ENCODE peak calls at places on chromosomes 13 and 19, in nine cellular contexts. One of them, this sample, is unnamed.

GRCh38 chr19:42255766-42256750 is 1.1 kb upstream of the ERF start:
- DNase-seq in GM12891: no peak
- DNase-seq in NCI-H345: no peak
- DNase-seq in SK-N-DZ: peak; percentile 72
- DNase-seq in effector CD4-positive, alpha-beta T cell: no peak
- DNase-seq in stimulated activated CD4-positive, alpha-beta T cell treated with anti-CD3 and anti-CD28 coated beads, Interleukin-4, amount 100 ng/mL, for 48 hours: no peak
- DNase-seq in activated CD4-positive, alpha-beta T cell treated with anti-CD3 and anti-CD28 coated beads, Interleukin-2, amount 50 U/mL, for 24 hours: no peak
- DNase-seq in CD4-positive, alpha-beta memory T cell: no peak
- DNase-seq in progenitor cell of endocrine pancreas: no peak
- DNase-seq in this sample: peak; percentile 67

GRCh38 chr19:11973020-11973810 is 8.4 kb downstream of the ZNF763 start:
- DNase-seq in GM12891: no peak
- DNase-seq in NCI-H345: no peak
- DNase-seq in SK-N-DZ: no peak
- DNase-seq in effector CD4-positive, alpha-beta T cell: no peak
- DNase-seq in stimulated activated CD4-positive, alpha-beta T cell treated with anti-CD3 and anti-CD28 coated beads, Interleukin-4, amount 100 ng/mL, for 48 hours: no peak
- DNase-seq in activated CD4-positive, alpha-beta T cell treated with anti-CD3 and anti-CD28 coated beads, Interleukin-2, amount 50 U/mL, for 24 hours: no peak
- DNase-seq in CD4-positive, alpha-beta memory T cell: no peak
- DNase-seq in progenitor cell of endocrine pancreas: no peak
- DNase-seq in this sample: no peak

GRCh38 chr13:96020155-96020575 is 33.0 kb downstream of the UGGT2 start:
- DNase-seq in GM12891: peak; percentile 5
- DNase-seq in NCI-H345: peak; percentile 75
- DNase-seq in SK-N-DZ: peak; percentile 72
- DNase-seq in effector CD4-positive, alpha-beta T cell: no peak
- DNase-seq in stimulated activated CD4-positive, alpha-beta T cell treated with anti-CD3 and anti-CD28 coated beads, Interleukin-4, amount 100 ng/mL, for 48 hours: no peak
- DNase-seq in activated CD4-positive, alpha-beta T cell treated with anti-CD3 and anti-CD28 coated beads, Interleukin-2, amount 50 U/mL, for 24 hours: no peak
- DNase-seq in CD4-positive, alpha-beta memory T cell: no peak
- DNase-seq in progenitor cell of endocrine pancreas: no peak
- DNase-seq in this sample: peak; percentile 70

GRCh38 chr19:23385404-23385803 is 9.9 kb downstream of the ZNF91 start:
- DNase-seq in GM12891: no peak
- DNase-seq in NCI-H345: no peak
- DNase-seq in SK-N-DZ: no peak
- DNase-seq in effector CD4-positive, alpha-beta T cell: no peak
- DNase-seq in stimulated activated CD4-positive, alpha-beta T cell treated with anti-CD3 and anti-CD28 coated beads, Interleukin-4, amount 100 ng/mL, for 48 hours: no peak
- DNase-seq in activated CD4-positive, alpha-beta T cell treated with anti-CD3 and anti-CD28 coated beads, Interleukin-2, amount 50 U/mL, for 24 hours: no peak
- DNase-seq in CD4-positive, alpha-beta memory T cell: no peak
- DNase-seq in progenitor cell of endocrine pancreas: no peak
- DNase-seq in this sample: no peak

GRCh38 chr13:77047649-77048343 is 20.8 kb upstream of the FBXL3 start:
- DNase-seq in GM12891: no peak
- DNase-seq in NCI-H345: no peak
- DNase-seq in SK-N-DZ: no peak
- DNase-seq in effector CD4-positive, alpha-beta T cell: no peak
- DNase-seq in stimulated activated CD4-positive, alpha-beta T cell treated with anti-CD3 and anti-CD28 coated beads, Interleukin-4, amount 100 ng/mL, for 48 hours: no peak
- DNase-seq in activated CD4-positive, alpha-beta T cell treated with anti-CD3 and anti-CD28 coated beads, Interleukin-2, amount 50 U/mL, for 24 hours: no peak
- DNase-seq in CD4-positive, alpha-beta memory T cell: no peak
- DNase-seq in progenitor cell of endocrine pancreas: no peak
- DNase-seq in this sample: peak; percentile 62

GRCh38 chr13:63085851-63086250 is 1670.2 kb upstream of the PCDH20 start:
- DNase-seq in GM12891: no peak
- DNase-seq in NCI-H345: no peak
- DNase-seq in SK-N-DZ: no peak
- DNase-seq in effector CD4-positive, alpha-beta T cell: no peak
- DNase-seq in stimulated activated CD4-positive, alpha-beta T cell treated with anti-CD3 and anti-CD28 coated beads, Interleukin-4, amount 100 ng/mL, for 48 hours: no peak
- DNase-seq in activated CD4-positive, alpha-beta T cell treated with anti-CD3 and anti-CD28 coated beads, Interleukin-2, amount 50 U/mL, for 24 hours: no peak
- DNase-seq in CD4-positive, alpha-beta memory T cell: no peak
- DNase-seq in progenitor cell of endocrine pancreas: no peak
- DNase-seq in this sample: no peak

GRCh38 chr13:65453982-65454381 is 1776.2 kb downstream of the PCDH9 start:
- DNase-seq in GM12891: no peak
- DNase-seq in NCI-H345: no peak
- DNase-seq in SK-N-DZ: no peak
- DNase-seq in effector CD4-positive, alpha-beta T cell: no peak
- DNase-seq in stimulated activated CD4-positive, alpha-beta T cell treated with anti-CD3 and anti-CD28 coated beads, Interleukin-4, amount 100 ng/mL, for 48 hours: no peak
- DNase-seq in activated CD4-positive, alpha-beta T cell treated with anti-CD3 and anti-CD28 coated beads, Interleukin-2, amount 50 U/mL, for 24 hours: no peak
- DNase-seq in CD4-positive, alpha-beta memory T cell: no peak
- DNase-seq in progenitor cell of endocrine pancreas: no peak
- DNase-seq in this sample: no peak

GRCh38 chr19:46745030-46745429 is 827 bp upstream of the FKRP start:
- DNase-seq in GM12891: no peak
- DNase-seq in NCI-H345: no peak
- DNase-seq in SK-N-DZ: no peak
- DNase-seq in effector CD4-positive, alpha-beta T cell: no peak
- DNase-seq in stimulated activated CD4-positive, alpha-beta T cell treated with anti-CD3 and anti-CD28 coated beads, Interleukin-4, amount 100 ng/mL, for 48 hours: no peak
- DNase-seq in activated CD4-positive, alpha-beta T cell treated with anti-CD3 and anti-CD28 coated beads, Interleukin-2, amount 50 U/mL, for 24 hours: no peak
- DNase-seq in CD4-positive, alpha-beta memory T cell: no peak
- DNase-seq in progenitor cell of endocrine pancreas: no peak
- DNase-seq in this sample: no peak

GRCh38 chr13:79434578-79434977 is 28.5 kb upstream of the RBM26 start:
- DNase-seq in GM12891: no peak
- DNase-seq in NCI-H345: no peak
- DNase-seq in SK-N-DZ: no peak
- DNase-seq in effector CD4-positive, alpha-beta T cell: no peak
- DNase-seq in stimulated activated CD4-positive, alpha-beta T cell treated with anti-CD3 and anti-CD28 coated beads, Interleukin-4, amount 100 ng/mL, for 48 hours: no peak
- DNase-seq in activated CD4-positive, alpha-beta T cell treated with anti-CD3 and anti-CD28 coated beads, Interleukin-2, amount 50 U/mL, for 24 hours: no peak
- DNase-seq in CD4-positive, alpha-beta memory T cell: no peak
- DNase-seq in progenitor cell of endocrine pancreas: no peak
- DNase-seq in this sample: no peak

GRCh38 chr19:3942790-3943409 is 10.0 kb downstream of the NMRK2 start:
- DNase-seq in GM12891: no peak
- DNase-seq in NCI-H345: no peak
- DNase-seq in SK-N-DZ: no peak
- DNase-seq in effector CD4-positive, alpha-beta T cell: no peak
- DNase-seq in stimulated activated CD4-positive, alpha-beta T cell treated with anti-CD3 and anti-CD28 coated beads, Interleukin-4, amount 100 ng/mL, for 48 hours: no peak
- DNase-seq in activated CD4-positive, alpha-beta T cell treated with anti-CD3 and anti-CD28 coated beads, Interleukin-2, amount 50 U/mL, for 24 hours: no peak
- DNase-seq in CD4-positive, alpha-beta memory T cell: no peak
- DNase-seq in progenitor cell of endocrine pancreas: no peak
- DNase-seq in this sample: no peak

GRCh38 chr19:12786149-12786870 is 5.0 kb upstream of the JUNB start:
- DNase-seq in GM12891: no peak
- DNase-seq in NCI-H345: no peak
- DNase-seq in SK-N-DZ: no peak
- DNase-seq in effector CD4-positive, alpha-beta T cell: no peak
- DNase-seq in stimulated activated CD4-positive, alpha-beta T cell treated with anti-CD3 and anti-CD28 coated beads, Interleukin-4, amount 100 ng/mL, for 48 hours: no peak
- DNase-seq in activated CD4-positive, alpha-beta T cell treated with anti-CD3 and anti-CD28 coated beads, Interleukin-2, amount 50 U/mL, for 24 hours: no peak
- DNase-seq in CD4-positive, alpha-beta memory T cell: no peak
- DNase-seq in progenitor cell of endocrine pancreas: no peak
- DNase-seq in this sample: no peak

GRCh38 chr13:113935523-113935922 is 38.4 kb downstream of the C13orf46 start:
- DNase-seq in GM12891: no peak
- DNase-seq in NCI-H345: peak; percentile 49
- DNase-seq in SK-N-DZ: no peak
- DNase-seq in effector CD4-positive, alpha-beta T cell: no peak
- DNase-seq in stimulated activated CD4-positive, alpha-beta T cell treated with anti-CD3 and anti-CD28 coated beads, Interleukin-4, amount 100 ng/mL, for 48 hours: no peak
- DNase-seq in activated CD4-positive, alpha-beta T cell treated with anti-CD3 and anti-CD28 coated beads, Interleukin-2, amount 50 U/mL, for 24 hours: no peak
- DNase-seq in CD4-positive, alpha-beta memory T cell: no peak
- DNase-seq in progenitor cell of endocrine pancreas: no peak
- DNase-seq in this sample: no peak

GRCh38 chr19:39166571-39167391 is 30.0 kb upstream of the NCCRP1 start:
- DNase-seq in GM12891: no peak
- DNase-seq in NCI-H345: peak; percentile 94
- DNase-seq in SK-N-DZ: no peak
- DNase-seq in effector CD4-positive, alpha-beta T cell: no peak
- DNase-seq in stimulated activated CD4-positive, alpha-beta T cell treated with anti-CD3 and anti-CD28 coated beads, Interleukin-4, amount 100 ng/mL, for 48 hours: no peak
- DNase-seq in activated CD4-positive, alpha-beta T cell treated with anti-CD3 and anti-CD28 coated beads, Interleukin-2, amount 50 U/mL, for 24 hours: no peak
- DNase-seq in CD4-positive, alpha-beta memory T cell: no peak
- DNase-seq in progenitor cell of endocrine pancreas: no peak
- DNase-seq in this sample: no peak

GRCh38 chr19:18591735-18592385 is 3.3 kb downstream of the REX1BD start:
- DNase-seq in GM12891: no peak
- DNase-seq in NCI-H345: no peak
- DNase-seq in SK-N-DZ: no peak
- DNase-seq in effector CD4-positive, alpha-beta T cell: no peak
- DNase-seq in stimulated activated CD4-positive, alpha-beta T cell treated with anti-CD3 and anti-CD28 coated beads, Interleukin-4, amount 100 ng/mL, for 48 hours: no peak
- DNase-seq in activated CD4-positive, alpha-beta T cell treated with anti-CD3 and anti-CD28 coated beads, Interleukin-2, amount 50 U/mL, for 24 hours: no peak
- DNase-seq in CD4-positive, alpha-beta memory T cell: no peak
- DNase-seq in progenitor cell of endocrine pancreas: no peak
- DNase-seq in this sample: no peak

GRCh38 chr19:18698321-18699167 is 15.1 kb downstream of the CRTC1 start:
- DNase-seq in GM12891: no peak
- DNase-seq in NCI-H345: peak; percentile 12
- DNase-seq in SK-N-DZ: no peak
- DNase-seq in effector CD4-positive, alpha-beta T cell: no peak
- DNase-seq in stimulated activated CD4-positive, alpha-beta T cell treated with anti-CD3 and anti-CD28 coated beads, Interleukin-4, amount 100 ng/mL, for 48 hours: no peak
- DNase-seq in activated CD4-positive, alpha-beta T cell treated with anti-CD3 and anti-CD28 coated beads, Interleukin-2, amount 50 U/mL, for 24 hours: no peak
- DNase-seq in CD4-positive, alpha-beta memory T cell: no peak
- DNase-seq in progenitor cell of endocrine pancreas: no peak
- DNase-seq in this sample: no peak

GRCh38 chr19:44706506-44707236 is 7.7 kb downstream of the CEACAM16 start:
- DNase-seq in GM12891: no peak
- DNase-seq in NCI-H345: no peak
- DNase-seq in SK-N-DZ: no peak
- DNase-seq in effector CD4-positive, alpha-beta T cell: no peak
- DNase-seq in stimulated activated CD4-positive, alpha-beta T cell treated with anti-CD3 and anti-CD28 coated beads, Interleukin-4, amount 100 ng/mL, for 48 hours: no peak
- DNase-seq in activated CD4-positive, alpha-beta T cell treated with anti-CD3 and anti-CD28 coated beads, Interleukin-2, amount 50 U/mL, for 24 hours: no peak
- DNase-seq in CD4-positive, alpha-beta memory T cell: no peak
- DNase-seq in progenitor cell of endocrine pancreas: no peak
- DNase-seq in this sample: no peak

GRCh38 chr19:18203408-18203862 is 407 bp downstream of the RAB3A start:
- DNase-seq in GM12891: no peak
- DNase-seq in NCI-H345: peak; percentile 42
- DNase-seq in SK-N-DZ: no peak
- DNase-seq in effector CD4-positive, alpha-beta T cell: no peak
- DNase-seq in stimulated activated CD4-positive, alpha-beta T cell treated with anti-CD3 and anti-CD28 coated beads, Interleukin-4, amount 100 ng/mL, for 48 hours: no peak
- DNase-seq in activated CD4-positive, alpha-beta T cell treated with anti-CD3 and anti-CD28 coated beads, Interleukin-2, amount 50 U/mL, for 24 hours: no peak
- DNase-seq in CD4-positive, alpha-beta memory T cell: no peak
- DNase-seq in progenitor cell of endocrine pancreas: no peak
- DNase-seq in this sample: no peak

GRCh38 chr19:49861541-49862410 is 5.6 kb downstream of the PNKP start:
- DNase-seq in GM12891: no peak
- DNase-seq in NCI-H345: no peak
- DNase-seq in SK-N-DZ: no peak
- DNase-seq in effector CD4-positive, alpha-beta T cell: no peak
- DNase-seq in stimulated activated CD4-positive, alpha-beta T cell treated with anti-CD3 and anti-CD28 coated beads, Interleukin-4, amount 100 ng/mL, for 48 hours: no peak
- DNase-seq in activated CD4-positive, alpha-beta T cell treated with anti-CD3 and anti-CD28 coated beads, Interleukin-2, amount 50 U/mL, for 24 hours: no peak
- DNase-seq in CD4-positive, alpha-beta memory T cell: no peak
- DNase-seq in progenitor cell of endocrine pancreas: no peak
- DNase-seq in this sample: no peak

GRCh38 chr19:12984143-12984627 is 11.1 kb upstream of the NFIX start:
- DNase-seq in GM12891: no peak
- DNase-seq in NCI-H345: no peak
- DNase-seq in SK-N-DZ: no peak
- DNase-seq in effector CD4-positive, alpha-beta T cell: no peak
- DNase-seq in stimulated activated CD4-positive, alpha-beta T cell treated with anti-CD3 and anti-CD28 coated beads, Interleukin-4, amount 100 ng/mL, for 48 hours: no peak
- DNase-seq in activated CD4-positive, alpha-beta T cell treated with anti-CD3 and anti-CD28 coated beads, Interleukin-2, amount 50 U/mL, for 24 hours: no peak
- DNase-seq in CD4-positive, alpha-beta memory T cell: no peak
- DNase-seq in progenitor cell of endocrine pancreas: no peak
- DNase-seq in this sample: no peak

GRCh38 chr13:69319659-69320058 is 788.0 kb upstream of the ATXN8OS start:
- DNase-seq in GM12891: no peak
- DNase-seq in NCI-H345: no peak
- DNase-seq in SK-N-DZ: no peak
- DNase-seq in effector CD4-positive, alpha-beta T cell: no peak
- DNase-seq in stimulated activated CD4-positive, alpha-beta T cell treated with anti-CD3 and anti-CD28 coated beads, Interleukin-4, amount 100 ng/mL, for 48 hours: no peak
- DNase-seq in activated CD4-positive, alpha-beta T cell treated with anti-CD3 and anti-CD28 coated beads, Interleukin-2, amount 50 U/mL, for 24 hours: no peak
- DNase-seq in CD4-positive, alpha-beta memory T cell: no peak
- DNase-seq in progenitor cell of endocrine pancreas: no peak
- DNase-seq in this sample: no peak

GRCh38 chr13:24306632-24307031 is 2.7 kb upstream of the C1QTNF9 start:
- DNase-seq in GM12891: no peak
- DNase-seq in NCI-H345: no peak
- DNase-seq in SK-N-DZ: no peak
- DNase-seq in effector CD4-positive, alpha-beta T cell: no peak
- DNase-seq in stimulated activated CD4-positive, alpha-beta T cell treated with anti-CD3 and anti-CD28 coated beads, Interleukin-4, amount 100 ng/mL, for 48 hours: no peak
- DNase-seq in activated CD4-positive, alpha-beta T cell treated with anti-CD3 and anti-CD28 coated beads, Interleukin-2, amount 50 U/mL, for 24 hours: no peak
- DNase-seq in CD4-positive, alpha-beta memory T cell: no peak
- DNase-seq in progenitor cell of endocrine pancreas: no peak
- DNase-seq in this sample: no peak

GRCh38 chr13:43663474-43664090 is 123.2 kb downstream of the ENOX1 start:
- DNase-seq in GM12891: no peak
- DNase-seq in NCI-H345: no peak
- DNase-seq in SK-N-DZ: no peak
- DNase-seq in effector CD4-positive, alpha-beta T cell: no peak
- DNase-seq in stimulated activated CD4-positive, alpha-beta T cell treated with anti-CD3 and anti-CD28 coated beads, Interleukin-4, amount 100 ng/mL, for 48 hours: no peak
- DNase-seq in activated CD4-positive, alpha-beta T cell treated with anti-CD3 and anti-CD28 coated beads, Interleukin-2, amount 50 U/mL, for 24 hours: no peak
- DNase-seq in CD4-positive, alpha-beta memory T cell: no peak
- DNase-seq in progenitor cell of endocrine pancreas: no peak
- DNase-seq in this sample: no peak

GRCh38 chr13:28573595-28574373 is 78.9 kb upstream of the FLT1 start:
- DNase-seq in GM12891: no peak
- DNase-seq in NCI-H345: no peak
- DNase-seq in SK-N-DZ: no peak
- DNase-seq in effector CD4-positive, alpha-beta T cell: no peak
- DNase-seq in stimulated activated CD4-positive, alpha-beta T cell treated with anti-CD3 and anti-CD28 coated beads, Interleukin-4, amount 100 ng/mL, for 48 hours: no peak
- DNase-seq in activated CD4-positive, alpha-beta T cell treated with anti-CD3 and anti-CD28 coated beads, Interleukin-2, amount 50 U/mL, for 24 hours: no peak
- DNase-seq in CD4-positive, alpha-beta memory T cell: no peak
- DNase-seq in progenitor cell of endocrine pancreas: no peak
- DNase-seq in this sample: no peak

GRCh38 chr13:113921763-113922162 is 52.1 kb downstream of the C13orf46 start:
- DNase-seq in GM12891: no peak
- DNase-seq in NCI-H345: no peak
- DNase-seq in SK-N-DZ: no peak
- DNase-seq in effector CD4-positive, alpha-beta T cell: no peak
- DNase-seq in stimulated activated CD4-positive, alpha-beta T cell treated with anti-CD3 and anti-CD28 coated beads, Interleukin-4, amount 100 ng/mL, for 48 hours: no peak
- DNase-seq in activated CD4-positive, alpha-beta T cell treated with anti-CD3 and anti-CD28 coated beads, Interleukin-2, amount 50 U/mL, for 24 hours: no peak
- DNase-seq in CD4-positive, alpha-beta memory T cell: no peak
- DNase-seq in progenitor cell of endocrine pancreas: no peak
- DNase-seq in this sample: no peak

GRCh38 chr13:46495647-46496046 is 57.3 kb upstream of the LRCH1 start:
- DNase-seq in GM12891: no peak
- DNase-seq in NCI-H345: no peak
- DNase-seq in SK-N-DZ: no peak
- DNase-seq in effector CD4-positive, alpha-beta T cell: no peak
- DNase-seq in stimulated activated CD4-positive, alpha-beta T cell treated with anti-CD3 and anti-CD28 coated beads, Interleukin-4, amount 100 ng/mL, for 48 hours: no peak
- DNase-seq in activated CD4-positive, alpha-beta T cell treated with anti-CD3 and anti-CD28 coated beads, Interleukin-2, amount 50 U/mL, for 24 hours: no peak
- DNase-seq in CD4-positive, alpha-beta memory T cell: no peak
- DNase-seq in progenitor cell of endocrine pancreas: no peak
- DNase-seq in this sample: no peak

GRCh38 chr19:47109541-47110375 is 3.8 kb downstream of the ZC3H4 start:
- DNase-seq in GM12891: no peak
- DNase-seq in NCI-H345: no peak
- DNase-seq in SK-N-DZ: no peak
- DNase-seq in effector CD4-positive, alpha-beta T cell: peak; percentile 30
- DNase-seq in stimulated activated CD4-positive, alpha-beta T cell treated with anti-CD3 and anti-CD28 coated beads, Interleukin-4, amount 100 ng/mL, for 48 hours: peak; percentile 56
- DNase-seq in activated CD4-positive, alpha-beta T cell treated with anti-CD3 and anti-CD28 coated beads, Interleukin-2, amount 50 U/mL, for 24 hours: peak; percentile 62
- DNase-seq in CD4-positive, alpha-beta memory T cell: peak; percentile 46
- DNase-seq in progenitor cell of endocrine pancreas: no peak
- DNase-seq in this sample: no peak

GRCh38 chr13:67156718-67157049 is 73.5 kb downstream of the PCDH9 start:
- DNase-seq in GM12891: no peak
- DNase-seq in NCI-H345: no peak
- DNase-seq in SK-N-DZ: no peak
- DNase-seq in effector CD4-positive, alpha-beta T cell: no peak
- DNase-seq in stimulated activated CD4-positive, alpha-beta T cell treated with anti-CD3 and anti-CD28 coated beads, Interleukin-4, amount 100 ng/mL, for 48 hours: no peak
- DNase-seq in activated CD4-positive, alpha-beta T cell treated with anti-CD3 and anti-CD28 coated beads, Interleukin-2, amount 50 U/mL, for 24 hours: no peak
- DNase-seq in CD4-positive, alpha-beta memory T cell: no peak
- DNase-seq in progenitor cell of endocrine pancreas: no peak
- DNase-seq in this sample: no peak

GRCh38 chr19:55492362-55492944 is 4.2 kb downstream of the SSC5D start:
- DNase-seq in GM12891: no peak
- DNase-seq in NCI-H345: peak; percentile 24
- DNase-seq in SK-N-DZ: no peak
- DNase-seq in effector CD4-positive, alpha-beta T cell: no peak
- DNase-seq in stimulated activated CD4-positive, alpha-beta T cell treated with anti-CD3 and anti-CD28 coated beads, Interleukin-4, amount 100 ng/mL, for 48 hours: no peak
- DNase-seq in activated CD4-positive, alpha-beta T cell treated with anti-CD3 and anti-CD28 coated beads, Interleukin-2, amount 50 U/mL, for 24 hours: no peak
- DNase-seq in CD4-positive, alpha-beta memory T cell: no peak
- DNase-seq in progenitor cell of endocrine pancreas: no peak
- DNase-seq in this sample: no peak

GRCh38 chr19:38441660-38442348 is 8.3 kb downstream of the RYR1 start:
- DNase-seq in GM12891: no peak
- DNase-seq in NCI-H345: no peak
- DNase-seq in SK-N-DZ: peak; percentile 20
- DNase-seq in effector CD4-positive, alpha-beta T cell: no peak
- DNase-seq in stimulated activated CD4-positive, alpha-beta T cell treated with anti-CD3 and anti-CD28 coated beads, Interleukin-4, amount 100 ng/mL, for 48 hours: no peak
- DNase-seq in activated CD4-positive, alpha-beta T cell treated with anti-CD3 and anti-CD28 coated beads, Interleukin-2, amount 50 U/mL, for 24 hours: no peak
- DNase-seq in CD4-positive, alpha-beta memory T cell: no peak
- DNase-seq in progenitor cell of endocrine pancreas: no peak
- DNase-seq in this sample: no peak

GRCh38 chr19:23261496-23262020 is 11.4 kb upstream of the ZNF724 start:
- DNase-seq in GM12891: no peak
- DNase-seq in NCI-H345: no peak
- DNase-seq in SK-N-DZ: no peak
- DNase-seq in effector CD4-positive, alpha-beta T cell: no peak
- DNase-seq in stimulated activated CD4-positive, alpha-beta T cell treated with anti-CD3 and anti-CD28 coated beads, Interleukin-4, amount 100 ng/mL, for 48 hours: no peak
- DNase-seq in activated CD4-positive, alpha-beta T cell treated with anti-CD3 and anti-CD28 coated beads, Interleukin-2, amount 50 U/mL, for 24 hours: no peak
- DNase-seq in CD4-positive, alpha-beta memory T cell: no peak
- DNase-seq in progenitor cell of endocrine pancreas: no peak
- DNase-seq in this sample: no peak

GRCh38 chr19:9935409-9936062 is 779 bp downstream of the OLFM2 start:
- DNase-seq in GM12891: no peak
- DNase-seq in NCI-H345: no peak
- DNase-seq in SK-N-DZ: no peak
- DNase-seq in effector CD4-positive, alpha-beta T cell: no peak
- DNase-seq in stimulated activated CD4-positive, alpha-beta T cell treated with anti-CD3 and anti-CD28 coated beads, Interleukin-4, amount 100 ng/mL, for 48 hours: no peak
- DNase-seq in activated CD4-positive, alpha-beta T cell treated with anti-CD3 and anti-CD28 coated beads, Interleukin-2, amount 50 U/mL, for 24 hours: no peak
- DNase-seq in CD4-positive, alpha-beta memory T cell: no peak
- DNase-seq in progenitor cell of endocrine pancreas: no peak
- DNase-seq in this sample: no peak

This sample was measured in neuronal stem cell.